ENCODE peak calls at places on chromosomes 12 and 14, in nine cellular contexts. One of them, this sample, is unnamed.

GRCh38 chr12:131852551-131853299 is 24.5 kb downstream of the MMP17 start:
- DNase-seq in CD8-positive, alpha-beta T cell: no peak
- DNase-seq in fibroblast of lung: no peak
- DNase-seq in lower leg skin: no peak
- DNase-seq in tibial artery: no peak
- DNase-seq in endothelial cell: no peak
- DNase-seq in activated CD8-positive, alpha-beta T cell treated with anti-CD3 and anti-CD28 coated beads for 36 hours: no peak
- DNase-seq in astrocyte of the cerebellum: no peak
- DNase-seq in suprapubic skin: no peak
- DNase-seq in this sample: no peak

GRCh38 chr14:56207626-56208297 is 89.6 kb downstream of the PELI2 start:
- DNase-seq in fibroblast of lung: no peak
- DNase-seq in lower leg skin: no peak
- DNase-seq in suprapubic skin: no peak
- DNase-seq in CD8-positive, alpha-beta T cell: no peak
- DNase-seq in endothelial cell: no peak
- DNase-seq in tibial artery: no peak
- DNase-seq in astrocyte of the cerebellum: no peak
- DNase-seq in activated CD8-positive, alpha-beta T cell treated with anti-CD3 and anti-CD28 coated beads for 36 hours: no peak
- DNase-seq in this sample: no peak

GRCh38 chr12:128551266-128552025 is 272.3 kb downstream of the SLC15A4 start:
- DNase-seq in lower leg skin: no peak
- DNase-seq in suprapubic skin: no peak
- DNase-seq in tibial artery: no peak
- DNase-seq in fibroblast of lung: no peak
- DNase-seq in activated CD8-positive, alpha-beta T cell treated with anti-CD3 and anti-CD28 coated beads for 36 hours: no peak
- DNase-seq in endothelial cell: no peak
- DNase-seq in astrocyte of the cerebellum: no peak
- DNase-seq in CD8-positive, alpha-beta T cell: no peak
- DNase-seq in this sample: no peak

GRCh38 chr12:53538209-53538689 is 31.0 kb upstream of the NPFF start:
- DNase-seq in lower leg skin: peak; percentile 22
- DNase-seq in CD8-positive, alpha-beta T cell: no peak
- DNase-seq in tibial artery: peak; percentile 30
- DNase-seq in fibroblast of lung: peak; percentile 69
- DNase-seq in astrocyte of the cerebellum: no peak
- DNase-seq in activated CD8-positive, alpha-beta T cell treated with anti-CD3 and anti-CD28 coated beads for 36 hours: no peak
- DNase-seq in endothelial cell: no peak
- DNase-seq in suprapubic skin: no peak
- DNase-seq in this sample: no peak

GRCh38 chr12:103441437-103442186 is 54.2 kb downstream of the C12orf42 start:
- DNase-seq in suprapubic skin: no peak
- DNase-seq in tibial artery: no peak
- DNase-seq in activated CD8-positive, alpha-beta T cell treated with anti-CD3 and anti-CD28 coated beads for 36 hours: peak; percentile 68
- DNase-seq in lower leg skin: no peak
- DNase-seq in astrocyte of the cerebellum: no peak
- DNase-seq in fibroblast of lung: no peak
- DNase-seq in CD8-positive, alpha-beta T cell: peak; percentile 40
- DNase-seq in endothelial cell: no peak
- DNase-seq in this sample: peak; percentile 68

GRCh38 chr12:65765436-65765813 is 58.9 kb upstream of the HMGA2 start:
- DNase-seq in fibroblast of lung: peak; percentile 53
- DNase-seq in astrocyte of the cerebellum: peak; percentile 75
- DNase-seq in tibial artery: no peak
- DNase-seq in lower leg skin: no peak
- DNase-seq in CD8-positive, alpha-beta T cell: no peak
- DNase-seq in suprapubic skin: no peak
- DNase-seq in endothelial cell: no peak
- DNase-seq in activated CD8-positive, alpha-beta T cell treated with anti-CD3 and anti-CD28 coated beads for 36 hours: no peak
- DNase-seq in this sample: no peak

GRCh38 chr12:80101126-80101525 is 1.8 kb downstream of the OTOGL start:
- DNase-seq in tibial artery: no peak
- DNase-seq in astrocyte of the cerebellum: no peak
- DNase-seq in suprapubic skin: no peak
- DNase-seq in activated CD8-positive, alpha-beta T cell treated with anti-CD3 and anti-CD28 coated beads for 36 hours: no peak
- DNase-seq in fibroblast of lung: no peak
- DNase-seq in lower leg skin: no peak
- DNase-seq in CD8-positive, alpha-beta T cell: no peak
- DNase-seq in endothelial cell: no peak
- DNase-seq in this sample: no peak

GRCh38 chr14:94115068-94115591 is 4.6 kb downstream of the IFI27 start:
- DNase-seq in astrocyte of the cerebellum: no peak
- DNase-seq in fibroblast of lung: no peak
- DNase-seq in suprapubic skin: no peak
- DNase-seq in tibial artery: peak; percentile 39
- DNase-seq in activated CD8-positive, alpha-beta T cell treated with anti-CD3 and anti-CD28 coated beads for 36 hours: no peak
- DNase-seq in endothelial cell: no peak
- DNase-seq in lower leg skin: no peak
- DNase-seq in CD8-positive, alpha-beta T cell: no peak
- DNase-seq in this sample: no peak

GRCh38 chr12:93938921-93939320 is 209.5 kb upstream of the PLXNC1 start:
- DNase-seq in tibial artery: no peak
- DNase-seq in suprapubic skin: no peak
- DNase-seq in lower leg skin: no peak
- DNase-seq in activated CD8-positive, alpha-beta T cell treated with anti-CD3 and anti-CD28 coated beads for 36 hours: no peak
- DNase-seq in endothelial cell: no peak
- DNase-seq in CD8-positive, alpha-beta T cell: no peak
- DNase-seq in astrocyte of the cerebellum: no peak
- DNase-seq in fibroblast of lung: no peak
- DNase-seq in this sample: no peak

GRCh38 chr12:126668538-126668937 is 1598.4 kb upstream of the TMEM132C start:
- DNase-seq in lower leg skin: no peak
- DNase-seq in tibial artery: no peak
- DNase-seq in endothelial cell: no peak
- DNase-seq in fibroblast of lung: peak; percentile 41
- DNase-seq in astrocyte of the cerebellum: peak; percentile 64
- DNase-seq in suprapubic skin: no peak
- DNase-seq in CD8-positive, alpha-beta T cell: no peak
- DNase-seq in activated CD8-positive, alpha-beta T cell treated with anti-CD3 and anti-CD28 coated beads for 36 hours: no peak
- DNase-seq in this sample: no peak

GRCh38 chr14:59126714-59127436 is 61.6 kb upstream of the DAAM1 start:
- DNase-seq in fibroblast of lung: peak; percentile 76
- DNase-seq in astrocyte of the cerebellum: peak; percentile 32
- DNase-seq in tibial artery: no peak
- DNase-seq in lower leg skin: peak; percentile 25
- DNase-seq in CD8-positive, alpha-beta T cell: peak; percentile 18
- DNase-seq in suprapubic skin: no peak
- DNase-seq in endothelial cell: peak; percentile 22
- DNase-seq in activated CD8-positive, alpha-beta T cell treated with anti-CD3 and anti-CD28 coated beads for 36 hours: peak; percentile 35
- DNase-seq in this sample: peak; percentile 56

GRCh38 chr14:59120931-59121330 is 67.5 kb upstream of the DAAM1 start:
- DNase-seq in endothelial cell: no peak
- DNase-seq in astrocyte of the cerebellum: no peak
- DNase-seq in CD8-positive, alpha-beta T cell: no peak
- DNase-seq in activated CD8-positive, alpha-beta T cell treated with anti-CD3 and anti-CD28 coated beads for 36 hours: no peak
- DNase-seq in tibial artery: no peak
- DNase-seq in suprapubic skin: no peak
- DNase-seq in fibroblast of lung: peak; percentile 69
- DNase-seq in lower leg skin: no peak
- DNase-seq in this sample: no peak

GRCh38 chr14:59123526-59123925 is 64.9 kb upstream of the DAAM1 start:
- DNase-seq in endothelial cell: peak; percentile 9
- DNase-seq in fibroblast of lung: peak; percentile 54
- DNase-seq in activated CD8-positive, alpha-beta T cell treated with anti-CD3 and anti-CD28 coated beads for 36 hours: no peak
- DNase-seq in suprapubic skin: no peak
- DNase-seq in lower leg skin: peak; percentile 21
- DNase-seq in tibial artery: peak; percentile 47
- DNase-seq in astrocyte of the cerebellum: no peak
- DNase-seq in CD8-positive, alpha-beta T cell: no peak
- DNase-seq in this sample: no peak

GRCh38 chr14:59125156-59125555 is 63.3 kb upstream of the DAAM1 start:
- DNase-seq in CD8-positive, alpha-beta T cell: no peak
- DNase-seq in tibial artery: no peak
- DNase-seq in endothelial cell: no peak
- DNase-seq in lower leg skin: no peak
- DNase-seq in activated CD8-positive, alpha-beta T cell treated with anti-CD3 and anti-CD28 coated beads for 36 hours: no peak
- DNase-seq in fibroblast of lung: no peak
- DNase-seq in astrocyte of the cerebellum: no peak
- DNase-seq in suprapubic skin: no peak
- DNase-seq in this sample: no peak

DNA sequence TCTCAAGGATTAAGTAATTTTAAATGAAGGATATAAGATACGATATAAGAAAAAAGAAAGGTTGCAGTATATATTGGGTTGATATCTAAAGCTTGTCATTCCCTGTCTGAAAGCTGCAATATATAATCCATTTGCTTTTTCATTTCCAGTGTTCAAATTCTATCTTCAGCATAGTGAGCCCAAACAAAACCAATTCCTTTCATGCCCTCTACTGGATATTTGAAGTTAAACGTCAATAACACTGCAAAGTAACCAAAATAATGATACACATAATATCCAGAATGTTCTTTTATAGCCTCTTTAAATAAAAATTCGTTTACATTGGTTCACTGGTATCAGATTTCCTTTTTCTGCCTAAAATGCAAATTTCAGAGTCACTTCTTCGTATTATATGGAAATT is 64.5 kb upstream of the DAAM1 start:
- DNase-seq in tibial artery: no peak
- DNase-seq in suprapubic skin: no peak
- DNase-seq in CD8-positive, alpha-beta T cell: no peak
- DNase-seq in endothelial cell: no peak
- DNase-seq in fibroblast of lung: peak; percentile 55
- DNase-seq in lower leg skin: no peak
- DNase-seq in activated CD8-positive, alpha-beta T cell treated with anti-CD3 and anti-CD28 coated beads for 36 hours: no peak
- DNase-seq in astrocyte of the cerebellum: no peak
- DNase-seq in this sample: no peak
- TF ChIP-seq CTCF in tibial artery: no peak
- TF ChIP-seq CTCF in suprapubic skin: no peak
- TF ChIP-seq CTCF in CD8-positive, alpha-beta T cell: no peak
- TF ChIP-seq CTCF in endothelial cell: no peak
- TF ChIP-seq CTCF in fibroblast of lung: peak; percentile 45
- TF ChIP-seq CTCF in lower leg skin: no peak
- TF ChIP-seq CTCF in activated CD8-positive, alpha-beta T cell treated with anti-CD3 and anti-CD28 coated beads for 36 hours: no peak
- TF ChIP-seq CTCF in astrocyte of the cerebellum: peak; percentile 34
- TF ChIP-seq CTCF in this sample: no peak

GRCh38 chr12:48903982-48904411 is 21.3 kb downstream of the FKBP11 start:
- DNase-seq in lower leg skin: peak; percentile 58
- DNase-seq in activated CD8-positive, alpha-beta T cell treated with anti-CD3 and anti-CD28 coated beads for 36 hours: peak; percentile 91
- DNase-seq in fibroblast of lung: peak; percentile 91
- DNase-seq in tibial artery: peak; percentile 58
- DNase-seq in CD8-positive, alpha-beta T cell: peak; percentile 87
- DNase-seq in endothelial cell: peak; percentile 92
- DNase-seq in suprapubic skin: peak; percentile 84
- DNase-seq in astrocyte of the cerebellum: peak; percentile 63
- DNase-seq in this sample: peak; percentile 82
- TF ChIP-seq CTCF in lower leg skin: no peak
- TF ChIP-seq CTCF in activated CD8-positive, alpha-beta T cell treated with anti-CD3 and anti-CD28 coated beads for 36 hours: peak; percentile 79
- TF ChIP-seq CTCF in fibroblast of lung: peak; percentile 71
- TF ChIP-seq CTCF in tibial artery: peak; percentile 19
- TF ChIP-seq CTCF in CD8-positive, alpha-beta T cell: peak; percentile 79
- TF ChIP-seq CTCF in endothelial cell: peak; percentile 46
- TF ChIP-seq CTCF in suprapubic skin: peak; percentile 53
- TF ChIP-seq CTCF in astrocyte of the cerebellum: peak; percentile 77
- TF ChIP-seq CTCF in this sample: peak; percentile 41

GRCh38 chr12:111276189-111276588 is 92.7 kb downstream of the PHETA1 start:
- DNase-seq in CD8-positive, alpha-beta T cell: no peak
- DNase-seq in tibial artery: no peak
- DNase-seq in lower leg skin: no peak
- DNase-seq in fibroblast of lung: peak; percentile 6
- DNase-seq in activated CD8-positive, alpha-beta T cell treated with anti-CD3 and anti-CD28 coated beads for 36 hours: no peak
- DNase-seq in suprapubic skin: no peak
- DNase-seq in astrocyte of the cerebellum: no peak
- DNase-seq in endothelial cell: no peak
- DNase-seq in this sample: no peak

GRCh38 chr12:111277570-111277969 is 91.3 kb downstream of the PHETA1 start:
- DNase-seq in fibroblast of lung: no peak
- DNase-seq in suprapubic skin: no peak
- DNase-seq in CD8-positive, alpha-beta T cell: no peak
- DNase-seq in astrocyte of the cerebellum: no peak
- DNase-seq in activated CD8-positive, alpha-beta T cell treated with anti-CD3 and anti-CD28 coated beads for 36 hours: no peak
- DNase-seq in endothelial cell: no peak
- DNase-seq in lower leg skin: no peak
- DNase-seq in tibial artery: no peak
- DNase-seq in this sample: no peak

GRCh38 chr12:111271674-111272418 is 97.0 kb downstream of the PHETA1 start:
- DNase-seq in suprapubic skin: no peak
- DNase-seq in lower leg skin: no peak
- DNase-seq in endothelial cell: no peak
- DNase-seq in tibial artery: no peak
- DNase-seq in fibroblast of lung: no peak
- DNase-seq in astrocyte of the cerebellum: no peak
- DNase-seq in CD8-positive, alpha-beta T cell: no peak
- DNase-seq in activated CD8-positive, alpha-beta T cell treated with anti-CD3 and anti-CD28 coated beads for 36 hours: peak; percentile 6
- DNase-seq in this sample: no peak

GRCh38 chr12:111275308-111275707 is 93.6 kb downstream of the PHETA1 start:
- DNase-seq in astrocyte of the cerebellum: no peak
- DNase-seq in activated CD8-positive, alpha-beta T cell treated with anti-CD3 and anti-CD28 coated beads for 36 hours: no peak
- DNase-seq in fibroblast of lung: no peak
- DNase-seq in tibial artery: no peak
- DNase-seq in lower leg skin: no peak
- DNase-seq in suprapubic skin: no peak
- DNase-seq in CD8-positive, alpha-beta T cell: no peak
- DNase-seq in endothelial cell: no peak
- DNase-seq in this sample: no peak

GRCh38 chr12:111274820-111275219 is 94.1 kb downstream of the PHETA1 start:
- DNase-seq in fibroblast of lung: no peak
- DNase-seq in tibial artery: no peak
- DNase-seq in lower leg skin: no peak
- DNase-seq in astrocyte of the cerebellum: no peak
- DNase-seq in suprapubic skin: no peak
- DNase-seq in CD8-positive, alpha-beta T cell: no peak
- DNase-seq in endothelial cell: no peak
- DNase-seq in activated CD8-positive, alpha-beta T cell treated with anti-CD3 and anti-CD28 coated beads for 36 hours: no peak
- DNase-seq in this sample: no peak
- TF ChIP-seq CTCF in fibroblast of lung: peak; percentile 52
- TF ChIP-seq CTCF in tibial artery: no peak
- TF ChIP-seq CTCF in lower leg skin: no peak
- TF ChIP-seq CTCF in astrocyte of the cerebellum: peak; percentile 52
- TF ChIP-seq CTCF in suprapubic skin: no peak
- TF ChIP-seq CTCF in CD8-positive, alpha-beta T cell: no peak
- TF ChIP-seq CTCF in endothelial cell: peak; percentile 39
- TF ChIP-seq CTCF in activated CD8-positive, alpha-beta T cell treated with anti-CD3 and anti-CD28 coated beads for 36 hours: no peak
- TF ChIP-seq CTCF in this sample: no peak

DNA sequence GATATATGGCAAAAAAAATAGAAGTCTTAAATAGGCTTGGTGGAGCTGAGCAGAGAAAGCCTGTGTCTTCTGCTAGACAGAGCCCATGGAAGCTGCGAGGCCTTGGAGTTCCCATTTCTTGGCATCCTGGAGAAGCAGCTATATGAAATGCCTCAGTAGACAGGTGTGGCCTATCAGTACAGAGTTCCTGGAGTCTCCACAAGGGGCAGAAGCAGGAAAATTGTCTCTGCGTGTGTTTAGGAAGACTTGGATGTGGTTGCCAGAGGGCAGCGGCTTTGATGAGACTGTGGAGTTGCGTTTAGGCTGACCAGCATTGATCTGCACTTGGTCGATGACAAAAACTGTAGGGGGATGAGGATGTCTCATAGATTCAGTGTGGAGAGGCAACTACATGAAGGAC is 334.5 kb upstream of the SEL1L start:
- DNase-seq in endothelial cell: no peak
- DNase-seq in fibroblast of lung: no peak
- DNase-seq in lower leg skin: no peak
- DNase-seq in activated CD8-positive, alpha-beta T cell treated with anti-CD3 and anti-CD28 coated beads for 36 hours: no peak
- DNase-seq in suprapubic skin: no peak
- DNase-seq in tibial artery: no peak
- DNase-seq in astrocyte of the cerebellum: no peak
- DNase-seq in CD8-positive, alpha-beta T cell: no peak
- DNase-seq in this sample: no peak
- TF ChIP-seq CTCF in endothelial cell: no peak
- TF ChIP-seq CTCF in fibroblast of lung: no peak
- TF ChIP-seq CTCF in lower leg skin: no peak
- TF ChIP-seq CTCF in activated CD8-positive, alpha-beta T cell treated with anti-CD3 and anti-CD28 coated beads for 36 hours: no peak
- TF ChIP-seq CTCF in suprapubic skin: no peak
- TF ChIP-seq CTCF in tibial artery: no peak
- TF ChIP-seq CTCF in astrocyte of the cerebellum: no peak
- TF ChIP-seq CTCF in CD8-positive, alpha-beta T cell: no peak
- TF ChIP-seq CTCF in this sample: no peak